ENCODE peak calls at places on chromosomes 2 and 18, in six cellular contexts. N is upper lobe of right lung, X is tibial nerve, L is left ventricle myocardium inferior, J is psoas muscle, Z is brain microvascular endothelial cell. K is an unnamed sample. For H3K27me3, the result is how much of the 10 kb centered on the place peaks cover.

GRCh38 chr2:127570282-127571250 is 35.1 kb downstream of the MYO7B start:
- DNase-seq in L (peak), X (no peak), Z (peak), J (peak), N (no peak), K (peak)

GRCh38 chr18:49044898-49045297 is 94.1 kb upstream of the SMAD7 start:
- DNase-seq in L (no peak), J (no peak), X (no peak), Z (no peak), N (no peak), K (no peak)

GRCh38 chr18:28398491-28398890 is 221.6 kb upstream of the CDH2 start:
- DNase-seq in X (no peak), L (no peak), Z (no peak), N (no peak), J (no peak), K (no peak)

GRCh38 chr2:84424152-84424551 is 34.9 kb downstream of the SUCLG1 start:
- DNase-seq in N (no peak), Z (no peak), X (no peak), L (no peak), J (no peak), K (no peak)

GRCh38 chr18:74252032-74252380 is 39.8 kb downstream of the CYB5A start:
- DNase-seq in N (no peak), J (no peak), L (no peak), Z (peak), X (no peak), K (no peak)

GRCh38 chr2:234863043-234863934 is 88.5 kb upstream of the SH3BP4 start:
- DNase-seq in L (peak), Z (peak), J (peak), N (no peak), X (peak), K (no peak)

GRCh38 chr2:228866781-228867180 is 404.3 kb downstream of the PID1 start:
- DNase-seq in N (no peak), J (no peak), L (no peak), Z (no peak), X (no peak), K (no peak)

GRCh38 chr18:8507361-8507760 is 101.9 kb upstream of the RAB12 start:
- DNase-seq in N (no peak), X (no peak), Z (peak), L (no peak), J (no peak), K (peak)

GRCh38 chr2:14543284-14543683 is 89.2 kb upstream of the LRATD1 start:
- DNase-seq in Z (no peak), L (no peak), N (no peak), J (no peak), X (no peak), K (no peak)

GRCh38 chr2:138689705-138690104 is 90.5 kb downstream of the NXPH2 start:
- DNase-seq in L (no peak), X (no peak), N (no peak), J (no peak), Z (no peak), K (no peak)

GRCh38 chr2:163592954-163593622 is 142.7 kb downstream of the FIGN start:
- DNase-seq in L (no peak), Z (no peak), J (no peak), N (no peak), X (no peak), K (no peak)

GRCh38 chr18:61435064-61435652 is 101.9 kb downstream of the CDH20 start:
- DNase-seq in L (no peak), Z (peak), X (no peak), J (no peak), N (no peak), K (no peak)

GRCh38 chr2:71452565-71452964 is 796 bp upstream of the DYSF start:
- DNase-seq in Z (no peak), N (no peak), L (peak), J (peak), X (no peak), K (no peak)

GRCh38 chr2:213159768-213160167 is 8.4 kb upstream of the IKZF2 start:
- DNase-seq in Z (no peak), J (no peak), X (no peak), L (no peak), N (no peak), K (no peak)

GRCh38 chr2:52862801-52863200 is 904.8 kb upstream of the CHAC2 start:
- DNase-seq in X (no peak), L (no peak), Z (peak), J (no peak), N (no peak), K (no peak)

GRCh38 chr2:19746611-19747309 is 155.0 kb downstream of the TTC32 start:
- DNase-seq in X (no peak), N (no peak), Z (no peak), J (no peak), L (no peak), K (peak)

GRCh38 chr18:22703883-22704626 is 229.1 kb upstream of the RBBP8 start:
- DNase-seq in N (no peak), L (no peak), X (no peak), J (no peak), Z (peak), K (no peak)

GRCh38 chr2:101464841-101465240 is 10.1 kb downstream of the RFX8 start:
- DNase-seq in X (no peak), L (no peak), J (no peak), Z (no peak), N (no peak), K (no peak)

GRCh38 chr2:162677476-162677875 is 161.1 kb downstream of the KCNH7 start:
- DNase-seq in X (no peak), J (no peak), L (no peak), N (no peak), Z (peak), K (no peak)

GRCh38 chr2:27753744-27754588 is 17.6 kb upstream of the MRPL33 start:
- DNase-seq in X (peak), N (peak), J (peak), Z (peak), L (peak), K (peak)

GRCh38 chr2:68789603-68790002 is 55.0 kb downstream of the ARHGAP25 start:
- DNase-seq in X (no peak), Z (no peak), N (no peak), J (no peak), L (no peak), K (no peak)

GRCh38 chr2:222194669-222195068 is 104.1 kb downstream of the PAX3 start:
- DNase-seq in J (no peak), N (no peak), X (no peak), Z (no peak), L (no peak), K (no peak)

GRCh38 chr18:46338213-46338612 is 234.0 kb downstream of the HAUS1 start:
- DNase-seq in N (peak), L (no peak), X (no peak), J (no peak), Z (no peak), K (no peak)

GRCh38 chr18:46337206-46337710 is 233.1 kb downstream of the HAUS1 start:
- DNase-seq in J (no peak), X (no peak), Z (no peak), N (no peak), L (no peak), K (no peak)

GRCh38 chr18:46335551-46336059 is 231.4 kb downstream of the HAUS1 start:
- DNase-seq in J (no peak), N (peak), L (peak), Z (no peak), X (no peak), K (no peak)

GRCh38 chr18:46338761-46339160 is 234.6 kb downstream of the HAUS1 start:
- DNase-seq in Z (no peak), N (peak), X (no peak), J (no peak), L (no peak), K (no peak)

GRCh38 chr18:46336278-46337205 is 232.4 kb downstream of the HAUS1 start:
- DNase-seq in L (no peak), Z (no peak), X (no peak), J (no peak), N (peak), K (no peak)
- H3K27me3 ChIP-seq in L (under half), Z (under half), X (under half), J (under half), N (under half), K (under half)

DNA sequence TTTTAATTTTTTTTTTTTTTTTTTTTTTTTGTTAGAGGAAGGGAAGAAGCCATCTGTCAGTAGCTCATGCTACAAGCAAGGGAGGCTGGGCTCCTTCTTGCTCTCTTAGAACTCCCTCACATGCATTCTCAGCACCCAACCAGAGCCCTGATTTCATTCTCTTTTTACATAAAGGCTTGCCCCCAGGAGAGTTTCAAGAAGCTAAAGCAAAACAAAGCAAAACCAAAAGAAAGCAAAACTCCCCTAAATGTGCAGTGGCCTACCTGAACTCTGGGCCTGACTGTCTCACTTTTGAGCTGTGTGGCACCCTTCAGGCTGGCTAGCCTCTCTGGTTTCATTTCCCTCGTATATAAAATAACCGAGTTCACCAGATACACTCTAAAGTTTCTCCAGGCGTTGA is 145.9 kb upstream of the NCK2 start:
- DNase-seq in X (no peak), N (no peak), J (no peak), Z (no peak), L (no peak), K (no peak)
- H3K4me3 ChIP-seq in X (no peak), N (no peak), J (no peak), Z (no peak), L (no peak), K (no peak)

GRCh38 chr2:176830362-176830761 is 382.2 kb upstream of the HNRNPA3 start:
- DNase-seq in L (no peak), N (no peak), Z (no peak), X (no peak), J (no peak), K (no peak)
- TF ChIP-seq CTCF in L (no peak), N (no peak), Z (no peak), X (no peak), J (no peak), K (no peak)

GRCh38 chr2:121279476-121279875 is 5.5 kb downstream of the TFCP2L1 start:
- DNase-seq in X (no peak), J (no peak), L (no peak), Z (no peak), N (no peak), K (no peak)
- H3K27me3 ChIP-seq in X (under half), J (under half), L (half or more), Z (under half), N (under half), K (under half)